ENCODE peak calls at places on chromosomes 2 and 18, in ten cellular contexts. J is A549, H is stomach, A is sigmoid colon, I is SK-N-SH, O is H1, Q is tibial nerve, F is ovary, W is esophagus muscularis mucosa, V is transverse colon. Y is an unnamed sample.

GRCh38 chr2:118847447-118848172 is at the start of gene EN1:
- DNase-seq in J (peak), H (no peak), A (no peak), I (peak), O (no peak), Q (no peak), F (no peak), W (no peak), V (no peak), Y (peak)

GRCh38 chr2:210681481-210681880 is 125.1 kb downstream of the CPS1 start:
- DNase-seq in J (no peak), H (no peak), A (no peak), I (no peak), O (no peak), Q (no peak), F (no peak), W (no peak), V (no peak), Y (no peak)

GRCh38 chr2:35508601-35509000 is 847.0 kb upstream of the CRIM1 start:
- DNase-seq in J (no peak), H (no peak), A (no peak), I (no peak), O (no peak), Q (no peak), F (no peak), W (no peak), V (no peak), Y (no peak)

GRCh38 chr18:48842259-48843061 is 108.3 kb downstream of the SMAD7 start:
- DNase-seq in J (no peak), H (peak), A (no peak), I (no peak), O (no peak), Q (no peak), F (no peak), W (no peak), V (peak), Y (no peak)

GRCh38 chr2:42569116-42569711 is 782 bp downstream of the MTA3 start:
- DNase-seq in J (peak), H (peak), A (peak), I (peak), O (no peak), Q (no peak), F (peak), W (no peak), V (peak), Y (peak)

GRCh38 chr2:172965433-172965832 is 110.2 kb upstream of the MAP3K20 start:
- DNase-seq in J (no peak), H (no peak), A (no peak), I (no peak), O (no peak), Q (no peak), F (no peak), W (no peak), V (no peak), Y (no peak)

GRCh38 chr2:201580486-201580885 is 62.8 kb downstream of the TMEM237 start:
- DNase-seq in J (peak), H (no peak), A (no peak), I (no peak), O (no peak), Q (no peak), F (no peak), W (no peak), V (no peak), Y (no peak)

GRCh38 chr18:44903327-44903726 is 222.6 kb downstream of the SETBP1 start:
- DNase-seq in J (no peak), H (no peak), A (no peak), I (no peak), O (no peak), Q (no peak), F (no peak), W (no peak), V (no peak), Y (no peak)

GRCh38 chr18:60892855-60893254 is 440.4 kb upstream of the CDH20 start:
- DNase-seq in J (peak), H (peak), A (no peak), I (no peak), O (no peak), Q (no peak), F (no peak), W (no peak), V (no peak), Y (no peak)

GRCh38 chr2:37324536-37324785 is 172 bp downstream of the PRKD3 start:
- DNase-seq in J (no peak), H (no peak), A (peak), I (no peak), O (no peak), Q (peak), F (peak), W (no peak), V (peak), Y (no peak)

GRCh38 chr18:27887287-27887686 is 289.6 kb downstream of the CDH2 start:
- DNase-seq in J (peak), H (no peak), A (no peak), I (no peak), O (no peak), Q (no peak), F (no peak), W (no peak), V (no peak), Y (no peak)

GRCh38 chr18:13313006-13313661 is 94.6 kb downstream of the LDLRAD4 start:
- DNase-seq in J (no peak), H (peak), A (no peak), I (no peak), O (no peak), Q (no peak), F (no peak), W (no peak), V (no peak), Y (no peak)

GRCh38 chr2:201987426-201987825 is 46.2 kb upstream of the FZD7 start:
- DNase-seq in J (no peak), H (no peak), A (no peak), I (no peak), O (no peak), Q (no peak), F (no peak), W (no peak), V (no peak), Y (no peak)

GRCh38 chr18:74682141-74682997 is 84.7 kb downstream of the ZNF407 start:
- DNase-seq in J (no peak), H (no peak), A (no peak), I (no peak), O (no peak), Q (no peak), F (no peak), W (no peak), V (no peak), Y (no peak)

GRCh38 chr2:29063646-29064372 is 10.5 kb downstream of the PCARE start:
- DNase-seq in J (no peak), H (no peak), A (no peak), I (no peak), O (no peak), Q (peak), F (no peak), W (no peak), V (no peak), Y (no peak)

GRCh38 chr2:160516547-160517365 is 23.1 kb upstream of the RBMS1 start:
- DNase-seq in J (no peak), H (no peak), A (no peak), I (no peak), O (no peak), Q (no peak), F (peak), W (no peak), V (no peak), Y (no peak)

GRCh38 chr18:24274822-24275221 is 122.8 kb downstream of the OSBPL1A start:
- DNase-seq in J (no peak), H (no peak), A (no peak), I (no peak), O (no peak), Q (no peak), F (no peak), W (no peak), V (no peak), Y (peak)

GRCh38 chr2:30229596-30229995 is 1.7 kb upstream of the LBH start:
- DNase-seq in J (no peak), H (no peak), A (peak), I (no peak), O (no peak), Q (no peak), F (peak), W (no peak), V (no peak), Y (no peak)
- TF ChIP-seq EP300 in J (no peak), H (no peak), A (no peak), I (no peak), O (no peak), Q (no peak), F (no peak), W (no peak), V (no peak), Y (no peak)

GRCh38 chr18:3093624-3094354 is 80.8 kb upstream of the LPIN2 start:
- DNase-seq in J (no peak), H (peak), A (no peak), I (no peak), O (no peak), Q (no peak), F (no peak), W (peak), V (peak), Y (no peak)

GRCh38 chr18:3094355-3094684 is 81.4 kb upstream of the LPIN2 start:
- DNase-seq in J (no peak), H (no peak), A (no peak), I (no peak), O (no peak), Q (no peak), F (no peak), W (no peak), V (no peak), Y (no peak)

GRCh38 chr18:3095921-3096320 is 83.0 kb upstream of the LPIN2 start:
- DNase-seq in J (no peak), H (no peak), A (no peak), I (no peak), O (no peak), Q (no peak), F (no peak), W (peak), V (no peak), Y (no peak)

GRCh38 chr18:3099327-3099726 is 86.4 kb upstream of the LPIN2 start:
- DNase-seq in J (no peak), H (no peak), A (no peak), I (no peak), O (no peak), Q (no peak), F (no peak), W (peak), V (no peak), Y (no peak)

GRCh38 chr18:3097082-3097481 is 84.1 kb upstream of the LPIN2 start:
- DNase-seq in J (no peak), H (no peak), A (no peak), I (no peak), O (no peak), Q (no peak), F (no peak), W (no peak), V (no peak), Y (no peak)
- TF ChIP-seq EP300 in J (no peak), H (no peak), A (no peak), I (no peak), O (no peak), Q (no peak), F (no peak), W (no peak), V (no peak), Y (no peak)

DNA sequence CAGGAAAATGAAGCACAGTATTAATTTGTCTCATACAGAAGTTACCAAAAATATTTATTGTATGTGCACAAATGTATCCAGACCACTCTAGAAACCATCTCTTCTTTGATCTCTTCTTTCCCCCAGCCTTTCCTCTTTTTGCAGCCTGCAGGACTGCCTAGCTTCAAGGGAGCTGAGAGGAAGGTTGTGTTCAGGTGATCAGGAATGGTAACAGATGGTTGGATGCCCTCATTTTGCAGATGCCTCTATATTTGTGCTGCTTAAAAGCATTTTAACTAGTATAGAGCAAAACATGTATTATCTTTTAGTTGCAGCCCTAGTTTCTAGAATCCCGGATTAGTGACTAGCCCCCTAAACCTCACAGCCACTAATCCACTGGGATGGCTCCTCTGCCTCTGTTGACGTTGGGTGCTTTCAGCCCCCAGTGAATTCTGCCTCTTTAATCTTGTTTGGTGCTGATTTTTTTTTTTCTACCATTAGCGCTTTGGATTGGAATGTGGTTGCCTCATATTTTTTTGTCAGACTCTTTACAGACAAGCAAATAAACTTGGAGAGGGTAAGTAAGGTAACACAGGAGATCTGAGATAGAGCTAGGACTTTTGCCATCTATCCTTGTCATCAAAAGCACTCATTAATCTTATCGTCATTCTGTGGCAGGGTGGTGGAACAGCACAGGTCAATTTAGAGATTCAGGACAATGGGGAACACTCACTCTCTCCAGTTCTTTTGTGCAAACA is 103.8 kb upstream of the NDUFV2 start:
- DNase-seq in J (no peak), H (no peak), A (no peak), I (no peak), O (no peak), Q (no peak), F (no peak), W (no peak), V (no peak), Y (no peak)
- TF ChIP-seq EP300 in J (no peak), H (no peak), A (no peak), I (no peak), O (no peak), Q (no peak), F (no peak), W (no peak), V (no peak), Y (no peak)

DNA sequence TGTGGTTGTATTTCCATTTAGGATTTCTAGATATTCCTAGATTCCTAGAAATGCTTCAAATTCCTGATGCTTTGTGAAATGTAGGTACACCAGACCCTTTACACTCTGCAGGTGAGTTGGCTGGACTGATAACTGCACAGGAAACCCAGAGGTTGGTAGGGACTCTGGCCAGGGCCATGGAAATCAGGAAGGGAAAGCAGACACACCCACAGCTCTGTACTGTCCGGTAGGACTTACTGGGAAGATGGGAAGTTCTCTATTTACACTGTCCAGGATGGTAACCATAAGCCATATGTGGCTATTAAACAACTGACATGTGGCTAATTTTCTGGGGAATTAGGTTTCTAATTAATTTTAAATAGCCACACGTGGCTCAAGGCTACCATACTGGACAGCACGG is 31.4 kb downstream of the NEMP2 start:
- DNase-seq in J (no peak), H (no peak), A (no peak), I (no peak), O (no peak), Q (no peak), F (no peak), W (no peak), V (no peak), Y (no peak)
- TF ChIP-seq EP300 in J (no peak), H (no peak), A (no peak), I (no peak), O (no peak), Q (no peak), F (no peak), W (no peak), V (no peak), Y (no peak)